ENCODE peak calls at places on chromosomes 11 and 22, in eight cellular contexts. E, R, Y, T, A, C, S and M are unnamed samples.

GRCh38 chr11:113904379-113905101 is at the start of gene HTR3B:
- DNase-seq in E (no peak), R (no peak), Y (no peak), T (no peak), A (no peak), C (no peak), S (no peak), M (no peak)

GRCh38 chr11:119144825-119145476 is 3.9 kb upstream of the ABCG4 start:
- DNase-seq in E (no peak), R (no peak), Y (peak), T (no peak), A (no peak), C (peak), S (peak), M (peak)

GRCh38 chr11:72067266-72067665 is 13.1 kb downstream of the NUMA1 start:
- DNase-seq in E (no peak), R (no peak), Y (no peak), T (no peak), A (no peak), C (no peak), S (no peak), M (no peak)

GRCh38 chr11:76745059-76745376 is 38.1 kb upstream of the TSKU start:
- DNase-seq in E (no peak), R (no peak), Y (no peak), T (no peak), A (no peak), C (no peak), S (no peak), M (no peak)

GRCh38 chr11:118894192-118894591 is 10.5 kb downstream of the CXCR5 start:
- DNase-seq in E (no peak), R (no peak), Y (peak), T (no peak), A (no peak), C (no peak), S (no peak), M (no peak)

GRCh38 chr11:101128571-101129202 is 926 bp downstream of the PGR start:
- DNase-seq in E (no peak), R (no peak), Y (peak), T (peak), A (no peak), C (peak), S (no peak), M (no peak)

GRCh38 chr11:46309669-46310288 is 32.3 kb downstream of the CREB3L1 start:
- DNase-seq in E (no peak), R (no peak), Y (no peak), T (no peak), A (no peak), C (no peak), S (no peak), M (peak)

GRCh38 chr11:79242616-79243015 is 198.2 kb downstream of the TENM4 start:
- DNase-seq in E (no peak), R (no peak), Y (no peak), T (no peak), A (no peak), C (no peak), S (no peak), M (no peak)

GRCh38 chr22:40463727-40464126 is 93.3 kb downstream of the SGSM3 start:
- DNase-seq in E (no peak), R (no peak), Y (no peak), T (no peak), A (no peak), C (no peak), S (no peak), M (no peak)

GRCh38 chr11:61954106-61955030 is 4.2 kb downstream of the BEST1 start:
- DNase-seq in E (no peak), R (no peak), Y (no peak), T (no peak), A (no peak), C (no peak), S (no peak), M (no peak)

GRCh38 chr11:65058419-65059054 is at the start of gene NAALADL1:
- DNase-seq in E (no peak), R (no peak), Y (no peak), T (no peak), A (no peak), C (no peak), S (no peak), M (no peak)

GRCh38 chr22:43186272-43187170 is at the start of gene TTLL12:
- DNase-seq in E (no peak), R (peak), Y (peak), T (peak), A (peak), C (peak), S (peak), M (peak)

GRCh38 chr22:47205562-47205961 is 443.1 kb downstream of the TBC1D22A start:
- DNase-seq in E (no peak), R (no peak), Y (peak), T (peak), A (no peak), C (no peak), S (no peak), M (no peak)

GRCh38 chr11:116614306-116615210 is 158.2 kb downstream of the BUD13 start:
- DNase-seq in E (no peak), R (no peak), Y (no peak), T (no peak), A (no peak), C (no peak), S (no peak), M (no peak)

GRCh38 chr11:108654994-108655631 is 9.8 kb upstream of the DDX10 start:
- DNase-seq in E (no peak), R (no peak), Y (no peak), T (no peak), A (no peak), C (peak), S (peak), M (no peak)